ENCODE peak calls at places on chromosome 1, in nine cellular contexts. One of them, this sample, is unnamed.

GRCh38 chr1:217188280-217189235 is 442.3 kb downstream of the GPATCH2 start:
- DNase-seq in upper lobe of right lung: no peak
- DNase-seq in esophagus squamous epithelium: no peak
- DNase-seq in body of pancreas: no peak
- DNase-seq in right atrium auricular region: no peak
- DNase-seq in fibroblast of pulmonary artery: peak
- DNase-seq in astrocyte: no peak
- DNase-seq in D721Med: no peak
- DNase-seq in nephron progenitor cell: no peak
- DNase-seq in this sample: no peak

GRCh38 chr1:113389356-113389952 is 861 bp upstream of the MAGI3 start:
- DNase-seq in esophagus squamous epithelium: no peak
- DNase-seq in fibroblast of pulmonary artery: no peak
- DNase-seq in upper lobe of right lung: no peak
- DNase-seq in astrocyte: no peak
- DNase-seq in D721Med: no peak
- DNase-seq in nephron progenitor cell: no peak
- DNase-seq in body of pancreas: peak
- DNase-seq in right atrium auricular region: no peak
- DNase-seq in this sample: no peak

GRCh38 chr1:113870778-113871177 is 734 bp downstream of the PTPN22 start:
- DNase-seq in astrocyte: no peak
- DNase-seq in esophagus squamous epithelium: no peak
- DNase-seq in D721Med: no peak
- DNase-seq in fibroblast of pulmonary artery: no peak
- DNase-seq in body of pancreas: no peak
- DNase-seq in right atrium auricular region: no peak
- DNase-seq in nephron progenitor cell: no peak
- DNase-seq in upper lobe of right lung: no peak
- DNase-seq in this sample: no peak

GRCh38 chr1:160376525-160377131 is 9.8 kb downstream of the NHLH1 start:
- DNase-seq in right atrium auricular region: peak
- DNase-seq in nephron progenitor cell: peak
- DNase-seq in esophagus squamous epithelium: no peak
- DNase-seq in D721Med: no peak
- DNase-seq in fibroblast of pulmonary artery: peak
- DNase-seq in upper lobe of right lung: no peak
- DNase-seq in astrocyte: peak
- DNase-seq in body of pancreas: peak
- DNase-seq in this sample: peak

GRCh38 chr1:161096015-161096414 is 2.1 kb upstream of the KLHDC9 start:
- DNase-seq in body of pancreas: no peak
- DNase-seq in upper lobe of right lung: no peak
- DNase-seq in nephron progenitor cell: no peak
- DNase-seq in right atrium auricular region: no peak
- DNase-seq in fibroblast of pulmonary artery: no peak
- DNase-seq in esophagus squamous epithelium: no peak
- DNase-seq in D721Med: no peak
- DNase-seq in astrocyte: no peak
- DNase-seq in this sample: no peak

GRCh38 chr1:233544304-233544703 is 69.6 kb upstream of the KCNK1 start:
- DNase-seq in D721Med: no peak
- DNase-seq in nephron progenitor cell: no peak
- DNase-seq in fibroblast of pulmonary artery: no peak
- DNase-seq in astrocyte: no peak
- DNase-seq in body of pancreas: no peak
- DNase-seq in right atrium auricular region: no peak
- DNase-seq in esophagus squamous epithelium: no peak
- DNase-seq in upper lobe of right lung: no peak
- DNase-seq in this sample: no peak

GRCh38 chr1:41537788-41538351 is 53.4 kb upstream of the EDN2 start:
- DNase-seq in esophagus squamous epithelium: no peak
- DNase-seq in nephron progenitor cell: no peak
- DNase-seq in right atrium auricular region: peak
- DNase-seq in upper lobe of right lung: peak
- DNase-seq in astrocyte: peak
- DNase-seq in body of pancreas: peak
- DNase-seq in D721Med: no peak
- DNase-seq in fibroblast of pulmonary artery: peak
- DNase-seq in this sample: peak

GRCh38 chr1:55277377-55278130 is 62.4 kb upstream of the USP24 start:
- DNase-seq in fibroblast of pulmonary artery: peak
- DNase-seq in right atrium auricular region: peak
- DNase-seq in esophagus squamous epithelium: no peak
- DNase-seq in body of pancreas: peak
- DNase-seq in D721Med: peak
- DNase-seq in astrocyte: peak
- DNase-seq in upper lobe of right lung: peak
- DNase-seq in nephron progenitor cell: peak
- DNase-seq in this sample: peak

GRCh38 chr1:229023651-229024295 is 247.1 kb upstream of the RAB4A start:
- DNase-seq in right atrium auricular region: peak
- DNase-seq in esophagus squamous epithelium: no peak
- DNase-seq in D721Med: no peak
- DNase-seq in nephron progenitor cell: no peak
- DNase-seq in astrocyte: no peak
- DNase-seq in upper lobe of right lung: no peak
- DNase-seq in body of pancreas: peak
- DNase-seq in fibroblast of pulmonary artery: no peak
- DNase-seq in this sample: no peak

GRCh38 chr1:229022595-229023350 is 248.1 kb upstream of the RAB4A start:
- DNase-seq in right atrium auricular region: peak
- DNase-seq in nephron progenitor cell: no peak
- DNase-seq in esophagus squamous epithelium: no peak
- DNase-seq in body of pancreas: no peak
- DNase-seq in astrocyte: no peak
- DNase-seq in D721Med: no peak
- DNase-seq in upper lobe of right lung: no peak
- DNase-seq in fibroblast of pulmonary artery: no peak
- DNase-seq in this sample: no peak

GRCh38 chr1:229025576-229025975 is 245.3 kb upstream of the RAB4A start:
- DNase-seq in fibroblast of pulmonary artery: no peak
- DNase-seq in body of pancreas: no peak
- DNase-seq in D721Med: no peak
- DNase-seq in astrocyte: no peak
- DNase-seq in right atrium auricular region: no peak
- DNase-seq in nephron progenitor cell: no peak
- DNase-seq in esophagus squamous epithelium: no peak
- DNase-seq in upper lobe of right lung: no peak
- DNase-seq in this sample: no peak

GRCh38 chr1:229027158-229027557 is 243.8 kb upstream of the RAB4A start:
- DNase-seq in right atrium auricular region: no peak
- DNase-seq in D721Med: no peak
- DNase-seq in esophagus squamous epithelium: no peak
- DNase-seq in astrocyte: no peak
- DNase-seq in upper lobe of right lung: no peak
- DNase-seq in nephron progenitor cell: no peak
- DNase-seq in body of pancreas: no peak
- DNase-seq in fibroblast of pulmonary artery: no peak
- DNase-seq in this sample: no peak

GRCh38 chr1:229024528-229025119 is 246.3 kb upstream of the RAB4A start:
- DNase-seq in nephron progenitor cell: no peak
- DNase-seq in fibroblast of pulmonary artery: peak
- DNase-seq in esophagus squamous epithelium: no peak
- DNase-seq in D721Med: no peak
- DNase-seq in astrocyte: peak
- DNase-seq in right atrium auricular region: peak
- DNase-seq in body of pancreas: peak
- DNase-seq in upper lobe of right lung: no peak
- DNase-seq in this sample: peak
- TF ChIP-seq CTCF in nephron progenitor cell: no peak
- TF ChIP-seq CTCF in fibroblast of pulmonary artery: peak
- TF ChIP-seq CTCF in esophagus squamous epithelium: no peak
- TF ChIP-seq CTCF in D721Med: no peak
- TF ChIP-seq CTCF in astrocyte: no peak
- TF ChIP-seq CTCF in right atrium auricular region: no peak
- TF ChIP-seq CTCF in body of pancreas: no peak
- TF ChIP-seq CTCF in upper lobe of right lung: no peak
- TF ChIP-seq CTCF in this sample: no peak

GRCh38 chr1:98001764-98002163 is 80.9 kb upstream of the DPYD start:
- DNase-seq in D721Med: no peak
- DNase-seq in right atrium auricular region: no peak
- DNase-seq in astrocyte: no peak
- DNase-seq in fibroblast of pulmonary artery: peak
- DNase-seq in esophagus squamous epithelium: no peak
- DNase-seq in nephron progenitor cell: no peak
- DNase-seq in body of pancreas: no peak
- DNase-seq in upper lobe of right lung: no peak
- DNase-seq in this sample: peak
- TF ChIP-seq CTCF in D721Med: peak
- TF ChIP-seq CTCF in right atrium auricular region: peak
- TF ChIP-seq CTCF in astrocyte: peak
- TF ChIP-seq CTCF in fibroblast of pulmonary artery: peak
- TF ChIP-seq CTCF in esophagus squamous epithelium: no peak
- TF ChIP-seq CTCF in nephron progenitor cell: no peak
- TF ChIP-seq CTCF in body of pancreas: no peak
- TF ChIP-seq CTCF in upper lobe of right lung: no peak
- TF ChIP-seq CTCF in this sample: peak

DNA sequence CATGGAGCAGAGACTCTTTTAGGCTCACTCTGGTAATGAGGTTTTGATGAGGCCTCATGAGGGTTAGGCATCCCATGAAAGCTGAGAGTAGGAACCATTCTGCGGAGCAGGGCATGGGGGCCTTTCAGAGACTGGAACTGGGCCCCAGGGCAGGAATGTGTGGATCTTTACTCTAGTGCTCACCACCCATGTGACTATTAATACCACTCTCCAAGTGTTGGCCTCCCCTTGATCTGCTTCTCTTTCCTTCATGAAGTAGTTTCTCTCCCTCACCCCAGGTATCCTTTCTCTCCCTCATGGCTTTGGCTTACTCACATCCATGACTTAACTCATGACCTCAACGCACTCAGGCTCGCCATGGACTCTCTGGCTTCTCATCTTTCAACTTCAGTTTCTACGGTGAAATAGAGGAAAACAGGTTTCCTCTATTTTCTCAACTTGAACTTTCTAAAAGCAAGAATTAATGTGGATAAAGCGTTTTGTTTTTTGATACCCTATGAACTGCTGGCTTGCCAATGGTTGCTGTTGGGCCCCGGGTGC is 50.5 kb upstream of the GADD45A start:
- DNase-seq in astrocyte: no peak
- DNase-seq in fibroblast of pulmonary artery: no peak
- DNase-seq in body of pancreas: no peak
- DNase-seq in D721Med: no peak
- DNase-seq in right atrium auricular region: no peak
- DNase-seq in upper lobe of right lung: no peak
- DNase-seq in nephron progenitor cell: no peak
- DNase-seq in esophagus squamous epithelium: no peak
- DNase-seq in this sample: no peak
- TF ChIP-seq CTCF in astrocyte: no peak
- TF ChIP-seq CTCF in fibroblast of pulmonary artery: no peak
- TF ChIP-seq CTCF in body of pancreas: no peak
- TF ChIP-seq CTCF in D721Med: no peak
- TF ChIP-seq CTCF in right atrium auricular region: no peak
- TF ChIP-seq CTCF in upper lobe of right lung: no peak
- TF ChIP-seq CTCF in nephron progenitor cell: no peak
- TF ChIP-seq CTCF in esophagus squamous epithelium: no peak
- TF ChIP-seq CTCF in this sample: no peak

GRCh38 chr1:158507511-158507910 is 35.5 kb downstream of the OR10R2 start:
- DNase-seq in upper lobe of right lung: no peak
- DNase-seq in astrocyte: no peak
- DNase-seq in body of pancreas: no peak
- DNase-seq in esophagus squamous epithelium: no peak
- DNase-seq in nephron progenitor cell: no peak
- DNase-seq in fibroblast of pulmonary artery: no peak
- DNase-seq in right atrium auricular region: no peak
- DNase-seq in D721Med: no peak
- DNase-seq in this sample: no peak

GRCh38 chr1:158509471-158510161 is 37.6 kb downstream of the OR10R2 start:
- DNase-seq in fibroblast of pulmonary artery: peak
- DNase-seq in D721Med: no peak
- DNase-seq in upper lobe of right lung: no peak
- DNase-seq in nephron progenitor cell: no peak
- DNase-seq in body of pancreas: no peak
- DNase-seq in astrocyte: no peak
- DNase-seq in esophagus squamous epithelium: no peak
- DNase-seq in right atrium auricular region: no peak
- DNase-seq in this sample: no peak

GRCh38 chr1:158506369-158506987 is 34.5 kb downstream of the OR10R2 start:
- DNase-seq in nephron progenitor cell: peak
- DNase-seq in D721Med: no peak
- DNase-seq in astrocyte: no peak
- DNase-seq in right atrium auricular region: no peak
- DNase-seq in fibroblast of pulmonary artery: peak
- DNase-seq in body of pancreas: peak
- DNase-seq in upper lobe of right lung: no peak
- DNase-seq in esophagus squamous epithelium: no peak
- DNase-seq in this sample: no peak
- TF ChIP-seq CTCF in nephron progenitor cell: peak
- TF ChIP-seq CTCF in D721Med: peak
- TF ChIP-seq CTCF in astrocyte: no peak
- TF ChIP-seq CTCF in right atrium auricular region: peak
- TF ChIP-seq CTCF in fibroblast of pulmonary artery: peak
- TF ChIP-seq CTCF in body of pancreas: peak
- TF ChIP-seq CTCF in upper lobe of right lung: peak
- TF ChIP-seq CTCF in esophagus squamous epithelium: peak
- TF ChIP-seq CTCF in this sample: peak

GRCh38 chr1:205861540-205861939 is 11.6 kb upstream of the PM20D1 start:
- DNase-seq in esophagus squamous epithelium: no peak
- DNase-seq in fibroblast of pulmonary artery: no peak
- DNase-seq in nephron progenitor cell: no peak
- DNase-seq in upper lobe of right lung: no peak
- DNase-seq in body of pancreas: no peak
- DNase-seq in D721Med: no peak
- DNase-seq in astrocyte: no peak
- DNase-seq in right atrium auricular region: no peak
- DNase-seq in this sample: no peak

GRCh38 chr1:205852969-205853368 is 3.0 kb upstream of the PM20D1 start:
- DNase-seq in fibroblast of pulmonary artery: no peak
- DNase-seq in upper lobe of right lung: no peak
- DNase-seq in esophagus squamous epithelium: no peak
- DNase-seq in astrocyte: no peak
- DNase-seq in D721Med: no peak
- DNase-seq in body of pancreas: no peak
- DNase-seq in nephron progenitor cell: no peak
- DNase-seq in right atrium auricular region: no peak
- DNase-seq in this sample: no peak

GRCh38 chr1:205856433-205856832 is 6.5 kb upstream of the PM20D1 start:
- DNase-seq in right atrium auricular region: no peak
- DNase-seq in astrocyte: no peak
- DNase-seq in D721Med: no peak
- DNase-seq in esophagus squamous epithelium: no peak
- DNase-seq in body of pancreas: no peak
- DNase-seq in nephron progenitor cell: no peak
- DNase-seq in upper lobe of right lung: no peak
- DNase-seq in fibroblast of pulmonary artery: no peak
- DNase-seq in this sample: no peak

GRCh38 chr1:205858141-205858961 is 8.4 kb upstream of the PM20D1 start:
- DNase-seq in astrocyte: no peak
- DNase-seq in fibroblast of pulmonary artery: no peak
- DNase-seq in nephron progenitor cell: no peak
- DNase-seq in body of pancreas: no peak
- DNase-seq in upper lobe of right lung: no peak
- DNase-seq in right atrium auricular region: no peak
- DNase-seq in D721Med: no peak
- DNase-seq in esophagus squamous epithelium: no peak
- DNase-seq in this sample: no peak
- TF ChIP-seq CTCF in astrocyte: no peak
- TF ChIP-seq CTCF in fibroblast of pulmonary artery: no peak
- TF ChIP-seq CTCF in nephron progenitor cell: no peak
- TF ChIP-seq CTCF in body of pancreas: peak
- TF ChIP-seq CTCF in upper lobe of right lung: peak
- TF ChIP-seq CTCF in right atrium auricular region: peak
- TF ChIP-seq CTCF in D721Med: no peak
- TF ChIP-seq CTCF in esophagus squamous epithelium: no peak
- TF ChIP-seq CTCF in this sample: peak

GRCh38 chr1:246497331-246497915 is 9.7 kb downstream of the SMYD3 start:
- DNase-seq in D721Med: no peak
- DNase-seq in upper lobe of right lung: no peak
- DNase-seq in right atrium auricular region: no peak
- DNase-seq in esophagus squamous epithelium: no peak
- DNase-seq in body of pancreas: no peak
- DNase-seq in nephron progenitor cell: no peak
- DNase-seq in astrocyte: peak
- DNase-seq in fibroblast of pulmonary artery: peak
- DNase-seq in this sample: peak
- TF ChIP-seq CTCF in D721Med: peak
- TF ChIP-seq CTCF in upper lobe of right lung: peak
- TF ChIP-seq CTCF in right atrium auricular region: peak
- TF ChIP-seq CTCF in esophagus squamous epithelium: peak
- TF ChIP-seq CTCF in body of pancreas: peak
- TF ChIP-seq CTCF in nephron progenitor cell: peak
- TF ChIP-seq CTCF in astrocyte: peak
- TF ChIP-seq CTCF in fibroblast of pulmonary artery: peak
- TF ChIP-seq CTCF in this sample: peak

This sample was measured in HFFc6.